ENCODE peak calls at places on chromosomes 4 and X, in four cellular contexts. A is KG1, W is head of caudate nucleus, U is lung microvascular endothelial cell. Z is an unnamed sample.

GRCh38 chr4:136680761-136681160 is 851.5 kb downstream of the PCDH18 start:
- DNase-seq in A (no peak), W (no peak), U (no peak), Z (no peak)

GRCh38 chr4:183100827-183101226 is 1.8 kb downstream of the WWC2 start:
- DNase-seq in A (no peak), W (no peak), U (peak), Z (no peak)

GRCh38 chr4:123340381-123340701 is 56.3 kb upstream of the SPRY1 start:
- DNase-seq in A (no peak), W (no peak), U (peak), Z (no peak)

GRCh38 chr4:6986067-6986780 is 56.9 kb upstream of the TADA2B start:
- DNase-seq in A (no peak), W (peak), U (peak), Z (no peak)

GRCh38 chr4:7614350-7614949 is 179.7 kb upstream of the PSAPL1 start:
- DNase-seq in A (no peak), W (no peak), U (no peak), Z (no peak)

GRCh38 chr4:23327120-23327519 is 562.7 kb downstream of the PPARGC1A start:
- DNase-seq in A (no peak), W (no peak), U (no peak), Z (no peak)

GRCh38 chr4:7622371-7622770 is 187.6 kb upstream of the PSAPL1 start:
- DNase-seq in A (no peak), W (no peak), U (no peak), Z (no peak)

GRCh38 chr4:41882622-41883347 is 52.4 kb upstream of the TMEM33 start:
- DNase-seq in A (peak), W (peak), U (peak), Z (peak)

GRCh38 chr4:184460495-184461285 is 13.7 kb downstream of the IRF2 start:
- DNase-seq in A (no peak), W (no peak), U (no peak), Z (no peak)

GRCh38 chrX:40078489-40079288 is 19.1 kb downstream of the BCOR start:
- DNase-seq in A (no peak), W (no peak), U (no peak), Z (no peak)

GRCh38 chrX:107826286-107827136 is 845 bp downstream of the MID2 start:
- DNase-seq in A (no peak), W (peak), U (peak), Z (peak)

GRCh38 chr4:104418313-104418712 is 76.4 kb downstream of the CXXC4 start:
- DNase-seq in A (no peak), W (no peak), U (no peak), Z (no peak)

GRCh38 chrX:10012776-10013175 is 45.6 kb downstream of the CLDN34 start:
- DNase-seq in A (no peak), W (no peak), U (no peak), Z (no peak)

GRCh38 chr4:101501421-101501820 is 154.1 kb upstream of the PPP3CA start:
- DNase-seq in A (no peak), W (no peak), U (no peak), Z (no peak)

GRCh38 chrX:107493141-107493540 is 43.7 kb downstream of the FRMPD3 start:
- DNase-seq in A (no peak), W (no peak), U (no peak), Z (no peak)

GRCh38 chrX:53682885-53683555 is 3.5 kb downstream of the HUWE1 start:
- DNase-seq in A (no peak), W (no peak), U (peak), Z (peak)

GRCh38 chr4:10089346-10089745 is 27.3 kb downstream of the WDR1 start:
- DNase-seq in A (no peak), W (no peak), U (peak), Z (no peak)

GRCh38 chr4:9952415-9952950 is 68.8 kb downstream of the SLC2A9 start:
- DNase-seq in A (no peak), W (no peak), U (no peak), Z (no peak)

GRCh38 chr4:175770555-175770954 is 41.5 kb downstream of the GPM6A start:
- DNase-seq in A (no peak), W (no peak), U (no peak), Z (no peak)

GRCh38 chr4:40621592-40622512 is 7.8 kb downstream of the RBM47 start:
- DNase-seq in A (peak), W (peak), U (peak), Z (no peak)

GRCh38 chr4:120709986-120710385 is 212.5 kb downstream of the PRDM5 start:
- DNase-seq in A (no peak), W (no peak), U (no peak), Z (no peak)

GRCh38 chr4:95638920-95639501 is 90.2 kb upstream of the UNC5C start:
- DNase-seq in A (no peak), W (no peak), U (no peak), Z (no peak)

GRCh38 chr4:5758741-5759140 is 47.7 kb downstream of the EVC start:
- DNase-seq in A (no peak), W (no peak), U (peak), Z (no peak)

GRCh38 chr4:14787894-14788293 is 214.4 kb upstream of the CPEB2 start:
- DNase-seq in A (no peak), W (no peak), U (peak), Z (no peak)

GRCh38 chr4:65943076-65943475 is 272.8 kb upstream of the EPHA5 start:
- DNase-seq in A (no peak), W (no peak), U (peak), Z (no peak)

GRCh38 chr4:145481164-145481941 is at the start of gene SMAD1:
- DNase-seq in A (no peak), W (peak), U (peak), Z (peak)

GRCh38 chrX:6729581-6729980 is 194.7 kb upstream of the VCX3A start:
- DNase-seq in A (no peak), W (no peak), U (no peak), Z (no peak)

GRCh38 chrX:153934473-153935325 is at the start of gene NAA10:
- DNase-seq in A (no peak), W (peak), U (peak), Z (no peak)

GRCh38 chrX:24761306-24761705 is 67.6 kb downstream of the POLA1 start:
- DNase-seq in A (no peak), W (no peak), U (no peak), Z (no peak)

GRCh38 chr4:106704253-106704870 is 331.8 kb downstream of the DKK2 start:
- DNase-seq in A (no peak), W (no peak), U (no peak), Z (no peak)

GRCh38 chr4:136920092-136920491 is 612.2 kb downstream of the PCDH18 start:
- DNase-seq in A (no peak), W (no peak), U (no peak), Z (no peak)

GRCh38 chr4:7384929-7385890 is 49.5 kb downstream of the PSAPL1 start:
- DNase-seq in A (no peak), W (no peak), U (no peak), Z (no peak)

GRCh38 chr4:88865466-88865865 is 167.8 kb upstream of the NAP1L5 start:
- DNase-seq in A (no peak), W (no peak), U (peak), Z (no peak)

Z was measured in neural crest cell.